ENCODE peak calls at places on chromosomes 2 and 18, in seven cellular contexts. N, J, L, V, D, G and T are unnamed samples.

GRCh38 chr18:53883771-53884170 is 340.7 kb downstream of the MBD2 start:
- DNase-seq in D (no peak), V (no peak), G (no peak), N (no peak), L (no peak), J (no peak), T (no peak)

GRCh38 chr18:47978141-47978540 is 47.7 kb upstream of the SMAD2 start:
- DNase-seq in D (no peak), V (no peak), J (no peak), N (no peak), L (no peak), G (no peak), T (no peak)

GRCh38 chr2:204840504-204840903 is 295.2 kb downstream of the PARD3B start:
- DNase-seq in J (no peak), L (no peak), G (no peak), N (no peak), D (no peak), V (no peak), T (no peak)

GRCh38 chr2:226831266-226831665 is 4.6 kb upstream of the RHBDD1 start:
- DNase-seq in G (no peak), N (no peak), L (no peak), V (no peak), D (no peak), J (no peak), T (peak)

GRCh38 chr2:17460401-17461086 is 57.7 kb downstream of the RAD51AP2 start:
- DNase-seq in G (no peak), D (no peak), J (no peak), L (no peak), N (no peak), V (no peak), T (no peak)

GRCh38 chr2:74828534-74828933 is 5.4 kb upstream of the HK2 start:
- DNase-seq in N (no peak), D (peak), L (no peak), G (no peak), V (no peak), J (no peak), T (no peak)

GRCh38 chr2:237223208-237223861 is 137.6 kb downstream of the COPS8 start:
- DNase-seq in N (peak), G (peak), V (no peak), D (peak), L (peak), J (peak), T (peak)

GRCh38 chr2:197075754-197076337 is 149.3 kb upstream of the PGAP1 start:
- DNase-seq in J (no peak), D (peak), G (no peak), N (peak), L (no peak), V (no peak), T (no peak)

GRCh38 chr18:23143871-23144270 is 8.6 kb downstream of the CABLES1 start:
- DNase-seq in N (peak), L (no peak), V (no peak), D (no peak), J (no peak), G (no peak), T (no peak)

GRCh38 chr2:72116081-72116533 is 31.6 kb downstream of the CYP26B1 start:
- DNase-seq in J (no peak), N (no peak), V (no peak), D (peak), L (no peak), G (no peak), T (no peak)

GRCh38 chr2:113407446-113408099 is 29.9 kb upstream of the ZNG1B start:
- DNase-seq in J (no peak), N (peak), G (peak), L (no peak), D (no peak), V (no peak), T (no peak)

GRCh38 chr2:220550995-220551702 is 923.7 kb downstream of the SLC4A3 start:
- DNase-seq in N (no peak), G (no peak), D (no peak), L (no peak), J (no peak), V (no peak), T (no peak)

GRCh38 chr18:7116832-7117389 is 686 bp downstream of the LAMA1 start:
- DNase-seq in V (no peak), N (no peak), D (peak), L (no peak), J (no peak), G (no peak), T (no peak)

GRCh38 chr2:17851731-17852585 is 26.5 kb upstream of the KCNS3 start:
- DNase-seq in J (peak), N (peak), G (peak), V (no peak), L (peak), D (peak), T (peak)

GRCh38 chr2:189096769-189097447 is 82.7 kb downstream of the COL5A2 start:
- DNase-seq in J (peak), L (no peak), D (no peak), G (peak), N (peak), V (no peak), T (peak)

GRCh38 chr2:12884713-12885282 is 168.1 kb downstream of the TRIB2 start:
- DNase-seq in G (peak), D (no peak), V (no peak), J (peak), L (peak), N (peak), T (peak)

GRCh38 chr2:120760446-120761135 is 24.9 kb downstream of the GLI2 start:
- DNase-seq in J (no peak), G (peak), D (peak), V (no peak), L (no peak), N (peak), T (no peak)

GRCh38 chr2:11118761-11119160 is 36.5 kb upstream of the SLC66A3 start:
- DNase-seq in L (no peak), V (no peak), G (peak), D (peak), N (no peak), J (no peak), T (peak)

GRCh38 chr2:112880081-112880531 is 30.9 kb upstream of the IL37 start:
- DNase-seq in J (no peak), D (no peak), L (no peak), G (peak), N (peak), V (no peak), T (peak)

GRCh38 chr2:85032621-85033020 is 61.7 kb downstream of the KCMF1 start:
- DNase-seq in L (no peak), V (no peak), N (no peak), D (no peak), J (no peak), G (peak), T (no peak)

GRCh38 chr2:223725494-223725893 is 111.9 kb downstream of the AP1S3 start:
- DNase-seq in L (peak), V (no peak), G (peak), J (peak), N (peak), D (peak), T (peak)

GRCh38 chr2:174004900-174005605 is 39.9 kb upstream of the SP3 start:
- DNase-seq in L (no peak), D (no peak), N (peak), J (no peak), V (no peak), G (peak), T (peak)

GRCh38 chr2:55693181-55694125 is at the start of gene PNPT1:
- DNase-seq in D (peak), N (peak), L (peak), G (peak), J (peak), V (peak), T (peak)

GRCh38 chr2:231670892-231671616 is 37.3 kb upstream of the PTMA start:
- DNase-seq in G (no peak), L (no peak), V (peak), D (peak), J (no peak), N (peak), T (no peak)

GRCh38 chr2:69100220-69100723 is 87.3 kb downstream of the ANTXR1 start:
- DNase-seq in L (no peak), G (peak), J (no peak), D (no peak), N (peak), V (no peak), T (peak)

GRCh38 chr2:75563591-75563990 is 2.9 kb upstream of the EVA1A start:
- DNase-seq in D (no peak), V (no peak), G (no peak), J (no peak), L (no peak), N (no peak), T (no peak)

GRCh38 chr2:120299024-120299423 is 46.4 kb downstream of the RALB start:
- DNase-seq in V (no peak), D (peak), L (no peak), G (no peak), J (no peak), N (no peak), T (no peak)

GRCh38 chr2:41741951-41742563 is 305.8 kb upstream of the PKDCC start:
- DNase-seq in V (no peak), G (no peak), N (no peak), J (no peak), L (no peak), D (no peak), T (no peak)

GRCh38 chr2:42872736-42873135 is 80.4 kb upstream of the HAAO start:
- DNase-seq in V (no peak), N (peak), D (no peak), L (no peak), J (no peak), G (no peak), T (peak)

GRCh38 chr2:149739880-149740265 is 152.3 kb upstream of the MMADHC start:
- DNase-seq in V (no peak), J (no peak), N (no peak), L (no peak), G (no peak), D (no peak), T (no peak)

GRCh38 chr2:45898819-45899218 is 247.3 kb downstream of the PRKCE start:
- DNase-seq in N (peak), D (no peak), L (no peak), G (no peak), J (no peak), V (no peak), T (no peak)

GRCh38 chr2:31192396-31193065 is 24.8 kb downstream of the CAPN14 start:
- DNase-seq in J (no peak), L (no peak), D (no peak), N (no peak), V (no peak), G (no peak), T (no peak)

GRCh38 chr18:36188912-36189311 is 1.6 kb downstream of the MOCOS start:
- DNase-seq in L (no peak), D (no peak), N (no peak), G (no peak), J (no peak), V (no peak), T (no peak)

GRCh38 chr2:201403904-201404303 is 46.8 kb upstream of the FLACC1 start:
- DNase-seq in D (no peak), G (peak), L (no peak), V (no peak), J (no peak), N (peak), T (peak)

GRCh38 chr2:21836766-21837543 is 713.2 kb downstream of the TDRD15 start:
- DNase-seq in L (no peak), J (peak), V (no peak), G (peak), D (no peak), N (peak), T (no peak)

GRCh38 chr2:200860092-200860795 is 4.2 kb downstream of the CLK1 start:
- DNase-seq in J (no peak), G (no peak), N (peak), D (no peak), V (no peak), L (no peak), T (peak)

DNA sequence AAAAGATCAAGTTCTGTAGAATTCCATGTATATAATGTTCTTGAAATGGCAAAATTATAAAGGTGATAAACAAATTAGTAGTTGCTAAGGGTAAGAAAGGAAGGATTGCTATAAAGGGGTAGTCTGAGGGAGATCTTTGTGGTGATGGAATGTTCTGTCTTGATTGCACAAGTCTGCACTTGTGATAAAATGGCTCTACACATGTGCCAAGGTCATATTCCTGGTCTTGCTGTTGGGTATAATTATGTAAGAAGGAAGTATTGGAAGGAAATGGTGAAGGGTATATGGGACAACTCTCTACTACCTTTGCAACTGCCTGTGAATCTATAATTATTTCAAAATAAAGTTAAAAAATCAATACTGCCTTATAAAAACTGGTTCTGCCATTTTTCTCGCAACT is 15.3 kb downstream of the SGPP2 start:
- DNase-seq in D (no peak), N (peak), L (no peak), G (no peak), J (no peak), V (no peak), T (no peak)
- H3K4me3 ChIP-seq in D (no peak), N (no peak), L (no peak), G (no peak), J (no peak), V (no peak), T (no peak)

GRCh38 chr18:32771169-32771751 is 1.6 kb downstream of the KLHL14 start:
- DNase-seq in N (no peak), G (no peak), D (peak), V (peak), L (peak), J (no peak), T (no peak)
- H3K4me3 ChIP-seq in N (no peak), G (no peak), D (peak), V (peak), L (peak), J (no peak), T (no peak)

GRCh38 chr2:170873035-170873692 is 55.9 kb upstream of the GORASP2 start:
- DNase-seq in J (no peak), L (peak), D (peak), N (peak), V (peak), G (peak), T (peak)
- H3K4me3 ChIP-seq in J (peak), L (no peak), D (peak), N (peak), V (no peak), G (peak), T (peak)

GRCh38 chr2:98727369-98727749 is 3.6 kb downstream of the MGAT4A start:
- DNase-seq in L (no peak), N (no peak), G (no peak), J (no peak), V (no peak), D (no peak), T (no peak)
- H3K4me3 ChIP-seq in L (no peak), N (no peak), G (no peak), J (no peak), V (peak), D (no peak), T (no peak)

DNA sequence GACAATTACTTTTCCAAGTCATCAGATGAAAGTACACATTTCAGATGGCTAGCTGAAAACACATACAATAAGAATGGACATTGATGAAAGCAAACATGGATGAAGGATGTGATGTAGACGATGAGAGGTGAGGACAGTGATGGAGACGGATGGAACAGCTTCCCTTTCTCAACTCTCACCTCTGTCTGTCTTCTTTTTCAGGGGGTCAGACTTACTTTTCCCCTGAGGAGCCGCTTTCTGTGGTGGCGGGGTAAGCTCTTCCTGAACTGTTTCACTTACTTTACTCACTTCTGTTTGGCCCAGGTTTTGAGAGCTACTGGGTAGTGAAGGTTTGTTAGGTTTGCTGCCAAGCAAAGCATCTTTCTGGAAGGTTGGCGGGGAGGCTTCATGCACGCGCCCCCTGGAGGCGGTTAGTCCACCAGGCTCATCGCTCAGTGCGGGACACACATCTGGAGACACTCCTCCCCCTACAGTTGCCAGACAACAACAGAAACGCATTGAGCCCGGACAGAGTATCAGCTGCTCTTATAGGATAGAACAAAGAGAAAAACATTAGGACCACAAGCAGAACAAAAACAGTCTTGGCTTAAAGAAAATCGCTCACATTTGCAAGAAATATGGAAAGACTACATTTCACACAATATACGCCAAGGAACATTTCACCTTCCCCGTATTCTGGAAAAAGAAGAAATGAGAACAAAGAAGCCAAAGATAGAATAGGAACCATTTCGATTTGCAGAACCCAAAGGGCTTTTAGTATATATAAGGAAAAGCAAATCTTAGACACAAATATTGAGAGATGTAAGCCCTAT is 90.5 kb downstream of the MYOM1 start:
- DNase-seq in D (peak), N (peak), V (peak), L (peak), G (peak), J (peak), T (peak)
- H3K4me3 ChIP-seq in D (no peak), N (no peak), V (no peak), L (no peak), G (no peak), J (no peak), T (no peak)

DNA sequence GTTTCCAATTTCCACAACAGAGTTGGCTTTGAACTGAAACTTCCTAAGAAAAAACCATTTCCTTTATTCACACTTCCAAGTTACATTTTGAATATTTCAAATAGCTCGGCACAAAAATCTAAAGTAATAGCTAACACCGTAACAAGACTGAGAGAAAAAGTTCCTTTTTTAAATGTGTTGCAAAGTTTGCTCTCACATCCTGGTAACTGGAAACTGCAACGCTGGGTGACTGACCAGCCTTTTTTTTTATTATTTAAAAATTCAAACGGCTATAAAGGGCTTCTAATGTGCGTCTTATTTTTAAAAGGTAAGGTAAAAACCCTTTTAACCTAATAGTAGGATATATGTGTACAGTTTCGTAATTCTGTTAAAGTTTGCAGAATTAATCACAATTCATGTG is 1.7 kb downstream of the HNRNPLL start:
- DNase-seq in N (no peak), G (no peak), V (no peak), J (no peak), D (no peak), L (no peak), T (peak)
- H3K4me3 ChIP-seq in N (peak), G (peak), V (peak), J (peak), D (peak), L (peak), T (peak)

GRCh38 chr2:234491897-234492296 is 5.0 kb downstream of the ARL4C start:
- DNase-seq in L (no peak), D (peak), G (no peak), N (no peak), V (no peak), J (no peak), T (no peak)

GRCh38 chr2:234491281-234491680 is 5.6 kb downstream of the ARL4C start:
- DNase-seq in L (no peak), V (no peak), J (no peak), G (no peak), D (no peak), N (no peak), T (peak)

GRCh38 chr2:234492687-234493086 is 4.2 kb downstream of the ARL4C start:
- DNase-seq in N (no peak), G (no peak), J (no peak), V (no peak), L (no peak), D (no peak), T (no peak)

GRCh38 chr2:234494361-234495075 is 2.4 kb downstream of the ARL4C start:
- DNase-seq in J (no peak), G (peak), D (peak), V (no peak), L (no peak), N (peak), T (peak)

GRCh38 chr2:234493117-234493516 is 3.8 kb downstream of the ARL4C start:
- DNase-seq in G (no peak), L (no peak), V (no peak), N (no peak), J (no peak), D (no peak), T (no peak)
- H3K4me3 ChIP-seq in G (no peak), L (no peak), V (peak), N (no peak), J (peak), D (peak), T (peak)

GRCh38 chr2:241880311-241881073 is 11.0 kb downstream of the RTP5 start:
- DNase-seq in G (no peak), V (no peak), L (no peak), J (no peak), N (no peak), D (no peak), T (no peak)

GRCh38 chr2:241878007-241878970 is 8.8 kb downstream of the RTP5 start:
- DNase-seq in J (no peak), V (peak), N (peak), L (peak), D (peak), G (peak), T (peak)

GRCh38 chr2:241876528-241877196 is 7.1 kb downstream of the RTP5 start:
- DNase-seq in J (no peak), V (no peak), N (no peak), D (no peak), G (no peak), L (no peak), T (no peak)

GRCh38 chr2:241877197-241877685 is 7.7 kb downstream of the RTP5 start:
- DNase-seq in J (no peak), G (no peak), D (no peak), N (no peak), V (no peak), L (no peak), T (no peak)

DNA sequence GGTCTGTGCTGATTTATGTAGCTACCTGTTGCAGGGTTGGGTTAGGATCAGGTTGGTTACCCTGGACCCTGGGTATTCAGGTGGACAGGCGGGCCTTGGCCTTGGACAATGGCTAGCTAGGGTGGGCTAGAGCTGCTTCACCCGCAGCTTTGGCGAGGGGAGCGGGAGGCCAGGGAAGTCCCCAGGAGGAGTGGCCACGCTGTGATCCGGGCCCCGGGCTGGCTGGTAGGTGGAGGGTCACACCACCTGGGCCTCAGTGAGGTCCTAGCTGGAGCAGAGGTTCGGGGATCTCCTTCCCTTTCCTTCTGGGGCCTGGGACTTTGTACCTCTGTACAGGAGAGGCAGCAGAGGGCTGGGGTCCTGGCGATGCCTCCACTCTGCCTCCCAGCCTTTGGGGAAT is 9.8 kb downstream of the RTP5 start:
- DNase-seq in J (no peak), V (no peak), G (no peak), D (no peak), L (no peak), N (no peak), T (no peak)
- H3K4me3 ChIP-seq in J (no peak), V (no peak), G (no peak), D (no peak), L (no peak), N (no peak), T (no peak)